ENCODE peak calls at places on chromosomes 4 and X, in nine cellular contexts. E, W, F, T, A, P, B, N and O are unnamed samples.

GRCh38 chrX:13219990-13220764 is 99.7 kb downstream of the ATXN3L start:
- DNase-seq in E (no peak), W (no peak), F (no peak), T (no peak), A (no peak), P (no peak), B (peak), N (no peak), O (no peak)

GRCh38 chrX:1075741-1076140 is 136.7 kb downstream of the CRLF2 start:
- DNase-seq in E (no peak), W (no peak), F (no peak), T (no peak), A (no peak), P (no peak), B (no peak), N (no peak), O (no peak)

GRCh38 chrX:133749370-133749769 is 236.0 kb downstream of the GPC3 start:
- DNase-seq in E (no peak), W (no peak), F (no peak), T (no peak), A (no peak), P (no peak), B (no peak), N (no peak), O (no peak)

GRCh38 chrX:50073601-50074000 is 127.2 kb downstream of the AKAP4 start:
- DNase-seq in E (no peak), W (no peak), F (no peak), T (no peak), A (no peak), P (no peak), B (no peak), N (no peak), O (no peak)

GRCh38 chr4:22515888-22516541 is at the start of gene ADGRA3:
- DNase-seq in E (peak), W (peak), F (peak), T (peak), A (peak), P (no peak), B (peak), N (peak), O (peak)

GRCh38 chrX:36434521-36434920 is 515.0 kb downstream of the CFAP47 start:
- DNase-seq in E (no peak), W (no peak), F (no peak), T (no peak), A (no peak), P (no peak), B (no peak), N (no peak), O (no peak)

GRCh38 chr4:183637461-183637860 is 21.5 kb downstream of the RWDD4 start:
- DNase-seq in E (no peak), W (no peak), F (no peak), T (no peak), A (no peak), P (no peak), B (peak), N (no peak), O (no peak)

GRCh38 chr4:11625206-11625605 is 196.5 kb upstream of the HS3ST1 start:
- DNase-seq in E (peak), W (no peak), F (no peak), T (no peak), A (no peak), P (no peak), B (no peak), N (no peak), O (no peak)